ENCODE peak calls at places on chromosomes 6 and 20, in five cellular contexts. Z is HepG2, V is K562, F is H1, L is GM12878. E is an unnamed sample.

GRCh38 chr6:33589723-33590530 is 9.9 kb upstream of the BAK1 start:
- DNase-seq in Z (peak; percentile 97), V (peak; percentile 84), F (no peak), L (peak; percentile 37), E (peak; percentile 87)

GRCh38 chr6:157822221-157823000 is 635 bp upstream of the SNX9 start:
- DNase-seq in Z (no peak), V (no peak), F (no peak), L (no peak), E (no peak)

GRCh38 chr6:159594106-159594749 is 98.8 kb downstream of the SOD2 start:
- DNase-seq in Z (no peak), V (no peak), F (no peak), L (no peak), E (peak; percentile 33)

GRCh38 chr6:167679137-167679736 is 147.5 kb upstream of the AFDN start:
- DNase-seq in Z (no peak), V (no peak), F (no peak), L (no peak), E (no peak)

GRCh38 chr6:42294759-42295158 is 77.1 kb upstream of the MRPS10 start:
- DNase-seq in Z (peak; percentile 34), V (no peak), F (no peak), L (no peak), E (peak; percentile 94)

GRCh38 chr6:69370763-69371162 is 426.0 kb downstream of the LMBRD1 start:
- DNase-seq in Z (no peak), V (no peak), F (no peak), L (no peak), E (no peak)

GRCh38 chr6:10269814-10270472 is 144.9 kb downstream of the TFAP2A start:
- DNase-seq in Z (peak; percentile 29), V (no peak), F (no peak), L (no peak), E (no peak)

GRCh38 chr6:14655990-14656640 is 538.5 kb downstream of the CD83 start:
- DNase-seq in Z (no peak), V (no peak), F (no peak), L (no peak), E (no peak)

GRCh38 chr20:48384147-48384818 is 443.5 kb downstream of the PREX1 start:
- DNase-seq in Z (no peak), V (peak; percentile 78), F (no peak), L (no peak), E (peak; percentile 24)

GRCh38 chr6:27478706-27479318 is 5.9 kb upstream of the ZNF184 start:
- DNase-seq in Z (peak; percentile 87), V (peak; percentile 83), F (no peak), L (peak; percentile 81), E (peak; percentile 73)

GRCh38 chr20:59992531-59992930 is 34.3 kb downstream of the CDH26 start:
- DNase-seq in Z (no peak), V (no peak), F (no peak), L (no peak), E (no peak)

GRCh38 chr6:95087394-95088097 is 489.8 kb upstream of the MANEA start:
- DNase-seq in Z (peak; percentile 1), V (no peak), F (no peak), L (no peak), E (peak; percentile 50)

GRCh38 chr6:139764498-139764986 is 390.1 kb upstream of the CITED2 start:
- DNase-seq in Z (peak; percentile 66), V (peak; percentile 65), F (no peak), L (peak; percentile 66), E (peak; percentile 83)

GRCh38 chr20:50194831-50195523 is 4.3 kb downstream of the CEBPB start:
- DNase-seq in Z (no peak), V (no peak), F (no peak), L (no peak), E (no peak)

GRCh38 chr6:160534050-160534696 is 129.9 kb downstream of the LPA start:
- DNase-seq in Z (peak; percentile 52), V (peak; percentile 68), F (peak; percentile 50), L (no peak), E (peak; percentile 18)

GRCh38 chr20:1465470-1466210 is 1.0 kb downstream of the NSFL1C start:
- DNase-seq in Z (no peak), V (no peak), F (no peak), L (no peak), E (no peak)

GRCh38 chr6:6315660-6316059 is 4.8 kb downstream of the F13A1 start:
- DNase-seq in Z (peak; percentile 27), V (peak; percentile 40), F (no peak), L (no peak), E (peak; percentile 52)

GRCh38 chr6:6317825-6318733 is 2.4 kb downstream of the F13A1 start:
- DNase-seq in Z (no peak), V (no peak), F (no peak), L (no peak), E (no peak)

GRCh38 chr6:6314601-6315000 is 5.9 kb downstream of the F13A1 start:
- DNase-seq in Z (no peak), V (no peak), F (no peak), L (no peak), E (no peak)

GRCh38 chr6:6317386-6317785 is 3.1 kb downstream of the F13A1 start:
- DNase-seq in Z (no peak), V (no peak), F (no peak), L (no peak), E (no peak)

DNA sequence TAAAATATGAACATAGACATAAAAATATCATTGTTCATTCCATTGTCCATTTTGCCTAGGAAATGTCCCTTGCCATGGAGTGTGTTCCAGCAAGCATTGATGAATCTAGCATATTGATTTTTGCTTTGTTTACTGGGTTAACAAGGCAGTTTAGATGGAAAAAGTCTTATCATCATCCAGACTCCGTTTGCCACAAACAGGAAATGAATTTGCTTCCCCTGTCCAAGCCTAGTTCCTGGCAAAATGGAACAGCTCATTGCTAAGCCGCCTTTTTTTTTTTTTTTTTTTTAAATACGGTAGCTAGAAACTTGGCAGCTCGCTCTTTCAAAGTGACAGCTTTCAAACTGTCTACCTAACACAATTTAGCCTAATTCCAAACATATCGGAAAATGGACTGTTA is 7.5 kb downstream of the F13A1 start:
- DNase-seq in Z (no peak), V (no peak), F (no peak), L (no peak), E (no peak)
- TF ChIP-seq ZNF274 in Z (no peak), V (no peak), F (no peak), L (no peak), E (no peak)

DNA sequence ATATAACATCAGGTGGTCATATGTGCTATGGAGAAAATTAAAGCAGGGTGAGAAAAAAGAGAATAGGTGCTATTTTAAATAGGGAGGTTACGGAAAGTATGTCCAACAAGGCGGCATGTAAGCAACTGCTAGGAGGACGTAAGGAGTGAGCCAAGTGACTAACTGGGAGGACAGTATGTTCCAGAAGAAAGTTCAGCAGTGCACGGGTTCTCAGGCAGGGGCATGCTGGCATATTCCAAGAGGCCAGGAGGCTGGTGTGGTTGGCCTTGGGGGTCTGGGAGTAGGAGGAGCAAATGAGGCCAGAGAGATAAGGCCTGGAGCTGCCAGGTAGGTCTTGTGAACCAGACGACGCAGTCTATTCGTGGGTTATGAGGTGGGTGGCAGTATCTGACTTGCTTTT is 112.4 kb downstream of the ARMC2 start:
- DNase-seq in Z (no peak), V (no peak), F (no peak), L (no peak), E (no peak)
- TF ChIP-seq POLR2AphosphoS5 in Z (no peak), V (no peak), F (no peak), L (no peak), E (no peak)

DNA sequence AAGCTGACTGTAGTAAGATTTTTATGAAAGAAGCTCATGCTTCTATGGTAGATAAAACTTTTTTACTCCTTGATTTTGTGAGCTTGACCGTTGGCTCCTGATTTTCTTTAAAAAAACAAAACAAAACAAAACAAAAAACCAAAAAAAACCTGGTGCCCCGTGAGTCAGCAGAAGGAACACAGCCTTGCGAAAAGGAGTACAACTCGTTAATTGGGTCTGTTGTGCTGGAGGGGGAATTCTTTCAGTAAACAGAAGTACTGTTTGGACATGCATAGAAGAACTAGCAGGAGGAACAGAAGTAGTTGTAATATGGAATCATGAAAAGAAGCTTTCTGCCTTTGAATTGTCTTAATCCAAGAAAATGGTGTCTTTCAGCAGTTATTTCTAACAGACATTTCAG is 67.3 kb downstream of the RTN4IP1 start:
- DNase-seq in Z (no peak), V (no peak), F (no peak), L (no peak), E (no peak)
- TF ChIP-seq ZNF274 in Z (no peak), V (no peak), F (no peak), L (no peak), E (no peak)

DNA sequence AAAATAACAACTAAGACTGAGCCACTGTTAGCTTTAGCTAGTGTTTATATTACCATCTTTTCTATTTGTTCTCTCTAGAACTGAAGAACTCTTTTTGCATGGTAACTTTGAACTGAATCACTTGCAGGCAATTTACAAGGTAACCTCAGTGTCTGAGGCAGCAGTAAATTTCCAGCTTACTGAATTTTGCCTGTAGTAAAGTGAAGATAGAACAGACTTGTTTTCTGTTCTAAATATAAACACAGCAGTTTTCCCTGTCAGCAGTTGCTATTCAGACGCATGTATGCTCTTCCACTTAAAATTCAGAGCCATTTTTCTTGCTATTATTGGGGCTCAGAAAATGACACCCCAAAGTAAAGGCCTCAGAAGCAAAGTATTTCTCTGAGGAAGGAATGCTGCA is 974.0 kb upstream of the GJE1 start:
- DNase-seq in Z (no peak), V (no peak), F (no peak), L (no peak), E (no peak)
- TF ChIP-seq POLR2AphosphoS5 in Z (no peak), V (no peak), F (no peak), L (no peak), E (no peak)

GRCh38 chr6:5425267-5425666 is 164.0 kb downstream of the FARS2 start:
- DNase-seq in Z (no peak), V (no peak), F (no peak), L (no peak), E (no peak)
- TF ChIP-seq ZNF274 in Z (no peak), V (no peak), F (no peak), L (no peak), E (no peak)

DNA sequence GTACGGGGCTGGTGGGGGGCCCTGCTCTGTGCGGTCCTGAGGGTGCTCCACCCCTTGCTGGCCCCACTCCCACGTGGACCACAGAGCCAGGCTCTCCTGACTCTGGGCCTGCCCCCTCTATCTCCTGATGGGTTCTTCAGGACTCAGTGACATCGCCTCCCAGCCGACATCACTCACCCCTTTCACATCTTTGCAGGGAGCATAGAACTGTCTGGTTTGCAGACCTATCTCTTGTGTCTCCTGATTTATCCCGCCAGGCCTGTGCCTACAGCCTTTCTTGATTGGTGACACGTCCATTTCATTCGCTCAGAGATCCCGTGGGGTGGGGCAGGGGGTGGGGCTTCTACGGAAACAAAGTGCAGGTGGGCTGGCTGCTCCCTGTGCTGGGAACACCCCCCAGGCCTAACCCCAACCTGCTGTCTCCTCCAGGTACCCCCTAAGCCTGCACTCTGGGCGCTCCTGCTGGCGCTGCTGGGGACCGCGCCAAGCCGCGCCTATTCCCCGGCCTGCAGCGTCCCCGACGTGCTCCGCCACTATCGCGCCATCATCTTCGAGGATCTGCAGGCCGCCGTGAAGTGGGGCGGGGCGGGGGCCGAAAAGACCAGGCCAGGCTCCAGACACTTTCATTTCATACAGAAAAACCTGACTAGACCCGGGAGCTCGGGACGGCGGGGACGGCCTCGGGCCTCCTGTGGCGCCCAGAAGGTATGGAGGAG is 1.7 kb downstream of the C20orf204 start:
- DNase-seq in Z (no peak), V (peak; percentile 54), F (no peak), L (no peak), E (no peak)
- TF ChIP-seq POLR2AphosphoS5 in Z (peak; percentile 74), V (no peak), F (no peak), L (peak; percentile 41), E (no peak)